ENCODE peak calls at places on chromosomes 12 and 14, in five cellular contexts. One of them, this sample, is unnamed.

GRCh38 chr12:11581179-11581755 is 68.2 kb upstream of the ETV6 start:
- DNase-seq in activated CD4-positive, alpha-beta T cell treated with anti-CD3 and anti-CD28 coated beads for 36 hours: peak; percentile 83
- DNase-seq in ELF-1: peak; percentile 21
- DNase-seq in lower lobe of right lung: no peak
- DNase-seq in activated naive CD4-positive, alpha-beta T cell treated with anti-CD3 and anti-CD28 coated beads for 36 hours: peak; percentile 84
- DNase-seq in this sample: no peak

GRCh38 chr14:60304509-60304908 is 55.5 kb downstream of the PPM1A start:
- DNase-seq in ELF-1: no peak
- DNase-seq in lower lobe of right lung: no peak
- DNase-seq in activated naive CD4-positive, alpha-beta T cell treated with anti-CD3 and anti-CD28 coated beads for 36 hours: no peak
- DNase-seq in activated CD4-positive, alpha-beta T cell treated with anti-CD3 and anti-CD28 coated beads for 36 hours: no peak
- DNase-seq in this sample: no peak

GRCh38 chr14:64997108-64997794 is 10.6 kb downstream of the FNTB start:
- DNase-seq in activated CD4-positive, alpha-beta T cell treated with anti-CD3 and anti-CD28 coated beads for 36 hours: peak; percentile 24
- DNase-seq in ELF-1: no peak
- DNase-seq in lower lobe of right lung: no peak
- DNase-seq in activated naive CD4-positive, alpha-beta T cell treated with anti-CD3 and anti-CD28 coated beads for 36 hours: no peak
- DNase-seq in this sample: no peak

GRCh38 chr12:131066207-131066885 is 112.6 kb downstream of the ADGRD1 start:
- DNase-seq in activated naive CD4-positive, alpha-beta T cell treated with anti-CD3 and anti-CD28 coated beads for 36 hours: no peak
- DNase-seq in lower lobe of right lung: peak; percentile 39
- DNase-seq in activated CD4-positive, alpha-beta T cell treated with anti-CD3 and anti-CD28 coated beads for 36 hours: no peak
- DNase-seq in ELF-1: no peak
- DNase-seq in this sample: peak; percentile 82

GRCh38 chr14:96120941-96121340 is 81.8 kb downstream of the C14orf132 start:
- DNase-seq in ELF-1: no peak
- DNase-seq in lower lobe of right lung: no peak
- DNase-seq in activated naive CD4-positive, alpha-beta T cell treated with anti-CD3 and anti-CD28 coated beads for 36 hours: no peak
- DNase-seq in activated CD4-positive, alpha-beta T cell treated with anti-CD3 and anti-CD28 coated beads for 36 hours: no peak
- DNase-seq in this sample: no peak

GRCh38 chr12:10497602-10498001 is 8.1 kb upstream of the EIF2S3B start:
- DNase-seq in ELF-1: no peak
- DNase-seq in activated CD4-positive, alpha-beta T cell treated with anti-CD3 and anti-CD28 coated beads for 36 hours: peak; percentile 59
- DNase-seq in lower lobe of right lung: no peak
- DNase-seq in activated naive CD4-positive, alpha-beta T cell treated with anti-CD3 and anti-CD28 coated beads for 36 hours: peak; percentile 27
- DNase-seq in this sample: no peak

GRCh38 chr14:86739761-86740160 is 1209.8 kb downstream of the FLRT2 start:
- DNase-seq in lower lobe of right lung: no peak
- DNase-seq in activated naive CD4-positive, alpha-beta T cell treated with anti-CD3 and anti-CD28 coated beads for 36 hours: no peak
- DNase-seq in ELF-1: no peak
- DNase-seq in activated CD4-positive, alpha-beta T cell treated with anti-CD3 and anti-CD28 coated beads for 36 hours: no peak
- DNase-seq in this sample: no peak

GRCh38 chr12:122250047-122250446 is 16.2 kb downstream of the VPS33A start:
- DNase-seq in ELF-1: no peak
- DNase-seq in lower lobe of right lung: no peak
- DNase-seq in activated CD4-positive, alpha-beta T cell treated with anti-CD3 and anti-CD28 coated beads for 36 hours: no peak
- DNase-seq in activated naive CD4-positive, alpha-beta T cell treated with anti-CD3 and anti-CD28 coated beads for 36 hours: no peak
- DNase-seq in this sample: no peak

GRCh38 chr12:49877066-49877465 is 26.6 kb downstream of the FAIM2 start:
- DNase-seq in activated naive CD4-positive, alpha-beta T cell treated with anti-CD3 and anti-CD28 coated beads for 36 hours: no peak
- DNase-seq in ELF-1: peak; percentile 70
- DNase-seq in lower lobe of right lung: no peak
- DNase-seq in activated CD4-positive, alpha-beta T cell treated with anti-CD3 and anti-CD28 coated beads for 36 hours: no peak
- DNase-seq in this sample: peak; percentile 58

GRCh38 chr14:65069874-65070709 is 32.2 kb downstream of the MAX start:
- DNase-seq in activated naive CD4-positive, alpha-beta T cell treated with anti-CD3 and anti-CD28 coated beads for 36 hours: no peak
- DNase-seq in activated CD4-positive, alpha-beta T cell treated with anti-CD3 and anti-CD28 coated beads for 36 hours: no peak
- DNase-seq in lower lobe of right lung: peak; percentile 69
- DNase-seq in ELF-1: no peak
- DNase-seq in this sample: no peak

GRCh38 chr12:121366063-121366459 is 13.8 kb upstream of the ANAPC5 start:
- DNase-seq in activated naive CD4-positive, alpha-beta T cell treated with anti-CD3 and anti-CD28 coated beads for 36 hours: no peak
- DNase-seq in lower lobe of right lung: no peak
- DNase-seq in ELF-1: peak; percentile 17
- DNase-seq in activated CD4-positive, alpha-beta T cell treated with anti-CD3 and anti-CD28 coated beads for 36 hours: no peak
- DNase-seq in this sample: no peak

GRCh38 chr12:89179983-89180382 is 172.3 kb downstream of the DUSP6 start:
- DNase-seq in ELF-1: no peak
- DNase-seq in lower lobe of right lung: no peak
- DNase-seq in activated naive CD4-positive, alpha-beta T cell treated with anti-CD3 and anti-CD28 coated beads for 36 hours: no peak
- DNase-seq in activated CD4-positive, alpha-beta T cell treated with anti-CD3 and anti-CD28 coated beads for 36 hours: no peak
- DNase-seq in this sample: no peak

GRCh38 chr12:79674629-79675028 is 16.1 kb downstream of the PAWR start:
- DNase-seq in ELF-1: no peak
- DNase-seq in activated naive CD4-positive, alpha-beta T cell treated with anti-CD3 and anti-CD28 coated beads for 36 hours: no peak
- DNase-seq in activated CD4-positive, alpha-beta T cell treated with anti-CD3 and anti-CD28 coated beads for 36 hours: no peak
- DNase-seq in lower lobe of right lung: no peak
- DNase-seq in this sample: no peak

GRCh38 chr12:38720661-38721060 is 184.7 kb downstream of the CPNE8 start:
- DNase-seq in ELF-1: no peak
- DNase-seq in activated CD4-positive, alpha-beta T cell treated with anti-CD3 and anti-CD28 coated beads for 36 hours: no peak
- DNase-seq in activated naive CD4-positive, alpha-beta T cell treated with anti-CD3 and anti-CD28 coated beads for 36 hours: no peak
- DNase-seq in lower lobe of right lung: no peak
- DNase-seq in this sample: no peak

GRCh38 chr14:102827716-102828115 is 50.5 kb downstream of the TRAF3 start:
- DNase-seq in activated CD4-positive, alpha-beta T cell treated with anti-CD3 and anti-CD28 coated beads for 36 hours: no peak
- DNase-seq in lower lobe of right lung: no peak
- DNase-seq in activated naive CD4-positive, alpha-beta T cell treated with anti-CD3 and anti-CD28 coated beads for 36 hours: no peak
- DNase-seq in ELF-1: peak; percentile 84
- DNase-seq in this sample: no peak

GRCh38 chr12:6620137-6620884 is 13.1 kb upstream of the CHD4 start:
- DNase-seq in ELF-1: peak; percentile 97
- DNase-seq in lower lobe of right lung: peak; percentile 73
- DNase-seq in activated CD4-positive, alpha-beta T cell treated with anti-CD3 and anti-CD28 coated beads for 36 hours: peak; percentile 82
- DNase-seq in activated naive CD4-positive, alpha-beta T cell treated with anti-CD3 and anti-CD28 coated beads for 36 hours: peak; percentile 67
- DNase-seq in this sample: no peak

GRCh38 chr14:69818760-69819191 is 21.7 kb upstream of the SLC10A1 start:
- DNase-seq in ELF-1: peak; percentile 79
- DNase-seq in activated CD4-positive, alpha-beta T cell treated with anti-CD3 and anti-CD28 coated beads for 36 hours: peak; percentile 65
- DNase-seq in lower lobe of right lung: no peak
- DNase-seq in activated naive CD4-positive, alpha-beta T cell treated with anti-CD3 and anti-CD28 coated beads for 36 hours: peak; percentile 67
- DNase-seq in this sample: no peak

GRCh38 chr14:74579447-74580274 is 32.4 kb downstream of the LTBP2 start:
- DNase-seq in lower lobe of right lung: no peak
- DNase-seq in activated naive CD4-positive, alpha-beta T cell treated with anti-CD3 and anti-CD28 coated beads for 36 hours: peak; percentile 88
- DNase-seq in activated CD4-positive, alpha-beta T cell treated with anti-CD3 and anti-CD28 coated beads for 36 hours: peak; percentile 76
- DNase-seq in ELF-1: no peak
- DNase-seq in this sample: peak; percentile 73

GRCh38 chr14:39140170-39140569 is 26.0 kb downstream of the GEMIN2 start:
- DNase-seq in activated naive CD4-positive, alpha-beta T cell treated with anti-CD3 and anti-CD28 coated beads for 36 hours: no peak
- DNase-seq in lower lobe of right lung: no peak
- DNase-seq in ELF-1: peak; percentile 64
- DNase-seq in activated CD4-positive, alpha-beta T cell treated with anti-CD3 and anti-CD28 coated beads for 36 hours: no peak
- DNase-seq in this sample: no peak

GRCh38 chr12:4211372-4211771 is 62.2 kb upstream of the CCND2 start:
- DNase-seq in activated naive CD4-positive, alpha-beta T cell treated with anti-CD3 and anti-CD28 coated beads for 36 hours: no peak
- DNase-seq in ELF-1: no peak
- DNase-seq in lower lobe of right lung: no peak
- DNase-seq in activated CD4-positive, alpha-beta T cell treated with anti-CD3 and anti-CD28 coated beads for 36 hours: no peak
- DNase-seq in this sample: no peak

GRCh38 chr12:27711312-27711682 is 665 bp downstream of the MRPS35 start:
- DNase-seq in ELF-1: no peak
- DNase-seq in activated CD4-positive, alpha-beta T cell treated with anti-CD3 and anti-CD28 coated beads for 36 hours: peak; percentile 31
- DNase-seq in lower lobe of right lung: no peak
- DNase-seq in activated naive CD4-positive, alpha-beta T cell treated with anti-CD3 and anti-CD28 coated beads for 36 hours: peak; percentile 26
- DNase-seq in this sample: no peak

GRCh38 chr12:80794506-80794905 is 77.8 kb downstream of the MYF5 start:
- DNase-seq in lower lobe of right lung: no peak
- DNase-seq in ELF-1: no peak
- DNase-seq in activated CD4-positive, alpha-beta T cell treated with anti-CD3 and anti-CD28 coated beads for 36 hours: no peak
- DNase-seq in activated naive CD4-positive, alpha-beta T cell treated with anti-CD3 and anti-CD28 coated beads for 36 hours: no peak
- DNase-seq in this sample: no peak

GRCh38 chr14:25406818-25407217 is 356.9 kb upstream of the STXBP6 start:
- DNase-seq in activated naive CD4-positive, alpha-beta T cell treated with anti-CD3 and anti-CD28 coated beads for 36 hours: peak; percentile 23
- DNase-seq in ELF-1: peak; percentile 65
- DNase-seq in lower lobe of right lung: no peak
- DNase-seq in activated CD4-positive, alpha-beta T cell treated with anti-CD3 and anti-CD28 coated beads for 36 hours: peak; percentile 28
- DNase-seq in this sample: no peak

GRCh38 chr14:32939254-32940065 is 781 bp downstream of the NPAS3 start:
- DNase-seq in lower lobe of right lung: peak; percentile 58
- DNase-seq in activated naive CD4-positive, alpha-beta T cell treated with anti-CD3 and anti-CD28 coated beads for 36 hours: peak; percentile 60
- DNase-seq in ELF-1: peak; percentile 73
- DNase-seq in activated CD4-positive, alpha-beta T cell treated with anti-CD3 and anti-CD28 coated beads for 36 hours: peak; percentile 57
- DNase-seq in this sample: peak; percentile 86

GRCh38 chr12:93243689-93244513 is 133.8 kb upstream of the NUDT4 start:
- DNase-seq in activated CD4-positive, alpha-beta T cell treated with anti-CD3 and anti-CD28 coated beads for 36 hours: peak; percentile 29
- DNase-seq in lower lobe of right lung: no peak
- DNase-seq in activated naive CD4-positive, alpha-beta T cell treated with anti-CD3 and anti-CD28 coated beads for 36 hours: peak; percentile 53
- DNase-seq in ELF-1: no peak
- DNase-seq in this sample: no peak

GRCh38 chr12:34373926-34374325 is 351.6 kb downstream of the ALG10 start:
- DNase-seq in lower lobe of right lung: no peak
- DNase-seq in ELF-1: no peak
- DNase-seq in activated naive CD4-positive, alpha-beta T cell treated with anti-CD3 and anti-CD28 coated beads for 36 hours: no peak
- DNase-seq in activated CD4-positive, alpha-beta T cell treated with anti-CD3 and anti-CD28 coated beads for 36 hours: no peak
- DNase-seq in this sample: no peak

GRCh38 chr12:386651-387050 is 2.5 kb downstream of the KDM5A start:
- DNase-seq in ELF-1: no peak
- DNase-seq in activated CD4-positive, alpha-beta T cell treated with anti-CD3 and anti-CD28 coated beads for 36 hours: no peak
- DNase-seq in activated naive CD4-positive, alpha-beta T cell treated with anti-CD3 and anti-CD28 coated beads for 36 hours: no peak
- DNase-seq in lower lobe of right lung: no peak
- DNase-seq in this sample: no peak

GRCh38 chr14:59190372-59190771 is 1.9 kb downstream of the DAAM1 start:
- DNase-seq in lower lobe of right lung: no peak
- DNase-seq in ELF-1: no peak
- DNase-seq in activated naive CD4-positive, alpha-beta T cell treated with anti-CD3 and anti-CD28 coated beads for 36 hours: no peak
- DNase-seq in activated CD4-positive, alpha-beta T cell treated with anti-CD3 and anti-CD28 coated beads for 36 hours: peak; percentile 6
- DNase-seq in this sample: no peak

GRCh38 chr14:83217492-83217891 is 1683.8 kb upstream of the SEL1L start:
- DNase-seq in activated CD4-positive, alpha-beta T cell treated with anti-CD3 and anti-CD28 coated beads for 36 hours: no peak
- DNase-seq in ELF-1: no peak
- DNase-seq in lower lobe of right lung: no peak
- DNase-seq in activated naive CD4-positive, alpha-beta T cell treated with anti-CD3 and anti-CD28 coated beads for 36 hours: no peak
- DNase-seq in this sample: no peak

GRCh38 chr12:27844427-27845090 is 64.5 kb upstream of the MANSC4 start:
- DNase-seq in lower lobe of right lung: no peak
- DNase-seq in activated CD4-positive, alpha-beta T cell treated with anti-CD3 and anti-CD28 coated beads for 36 hours: no peak
- DNase-seq in ELF-1: no peak
- DNase-seq in activated naive CD4-positive, alpha-beta T cell treated with anti-CD3 and anti-CD28 coated beads for 36 hours: no peak
- DNase-seq in this sample: no peak

GRCh38 chr12:116434155-116435065 is 124.8 kb upstream of the MAP1LC3B2 start:
- DNase-seq in activated naive CD4-positive, alpha-beta T cell treated with anti-CD3 and anti-CD28 coated beads for 36 hours: no peak
- DNase-seq in activated CD4-positive, alpha-beta T cell treated with anti-CD3 and anti-CD28 coated beads for 36 hours: no peak
- DNase-seq in lower lobe of right lung: peak; percentile 87
- DNase-seq in ELF-1: peak; percentile 95
- DNase-seq in this sample: peak; percentile 95

GRCh38 chr14:29463727-29464370 is 463.8 kb downstream of the PRKD1 start:
- DNase-seq in ELF-1: no peak
- DNase-seq in activated CD4-positive, alpha-beta T cell treated with anti-CD3 and anti-CD28 coated beads for 36 hours: no peak
- DNase-seq in lower lobe of right lung: no peak
- DNase-seq in activated naive CD4-positive, alpha-beta T cell treated with anti-CD3 and anti-CD28 coated beads for 36 hours: no peak
- DNase-seq in this sample: no peak

GRCh38 chr14:100577986-100578431 is 9.2 kb downstream of the BEGAIN start:
- DNase-seq in activated naive CD4-positive, alpha-beta T cell treated with anti-CD3 and anti-CD28 coated beads for 36 hours: no peak
- DNase-seq in ELF-1: no peak
- DNase-seq in lower lobe of right lung: peak; percentile 34
- DNase-seq in activated CD4-positive, alpha-beta T cell treated with anti-CD3 and anti-CD28 coated beads for 36 hours: peak; percentile 2
- DNase-seq in this sample: peak; percentile 88

GRCh38 chr12:109738878-109739665 is 25.4 kb downstream of the FAM222A start:
- DNase-seq in activated naive CD4-positive, alpha-beta T cell treated with anti-CD3 and anti-CD28 coated beads for 36 hours: no peak
- DNase-seq in lower lobe of right lung: peak; percentile 33
- DNase-seq in activated CD4-positive, alpha-beta T cell treated with anti-CD3 and anti-CD28 coated beads for 36 hours: peak; percentile 3
- DNase-seq in ELF-1: no peak
- DNase-seq in this sample: peak; percentile 72

GRCh38 chr14:78902010-78902623 is 731.9 kb downstream of the NRXN3 start:
- DNase-seq in activated naive CD4-positive, alpha-beta T cell treated with anti-CD3 and anti-CD28 coated beads for 36 hours: peak; percentile 15
- DNase-seq in lower lobe of right lung: no peak
- DNase-seq in ELF-1: peak; percentile 18
- DNase-seq in activated CD4-positive, alpha-beta T cell treated with anti-CD3 and anti-CD28 coated beads for 36 hours: peak; percentile 39
- DNase-seq in this sample: no peak

This sample was measured in chondrocyte.